ENCODE peak calls at places on chromosomes 1 and 21, in six cellular contexts. R is stomach; P is GM12878; M is DND-41; W is CD8-positive, alpha-beta T cell; U is testis. C is an unnamed sample. For H3K27me3, the result is how much of the 10 kb centered on the place peaks cover.

GRCh38 chr1:146051452-146051852 is 29.9 kb upstream of the HJV start:
- DNase-seq in P (no peak), U (no peak), M (no peak), W (no peak), R (no peak), C (no peak)

GRCh38 chr1:31426249-31426922 is 13.4 kb downstream of the SERINC2 start:
- DNase-seq in P (no peak), U (no peak), R (no peak), M (no peak), W (no peak), C (no peak)

GRCh38 chr21:13937236-13937635 is 273.5 kb downstream of the LIPI start:
- DNase-seq in M (no peak), W (no peak), R (no peak), U (no peak), P (no peak), C (no peak)

GRCh38 chr21:38831526-38832467 is 26.1 kb downstream of the ETS2 start:
- DNase-seq in M (peak), W (peak), U (peak), R (peak), P (peak), C (peak)

GRCh38 chr1:11749203-11749689 is 12.7 kb upstream of the C1orf167 start:
- DNase-seq in W (peak), P (no peak), R (peak), U (peak), M (peak), C (peak)

GRCh38 chr1:184258525-184258924 is 128.3 kb upstream of the C1orf21 start:
- DNase-seq in P (no peak), W (no peak), U (no peak), M (no peak), R (no peak), C (no peak)

GRCh38 chr1:23376890-23377811 is 7.5 kb upstream of the ZNF436 start:
- DNase-seq in U (peak), W (no peak), R (no peak), M (no peak), P (no peak), C (no peak)

GRCh38 chr1:201958348-201958747 is 3.0 kb downstream of the TIMM17A start:
- DNase-seq in U (no peak), M (no peak), R (no peak), W (no peak), P (no peak), C (no peak)

GRCh38 chr1:81808760-81809159 is 8.0 kb downstream of the ADGRL2 start:
- DNase-seq in U (no peak), W (no peak), P (no peak), R (no peak), M (no peak), C (no peak)

GRCh38 chr1:36211841-36212240 is 12.4 kb upstream of the THRAP3 start:
- DNase-seq in U (no peak), W (no peak), R (no peak), P (no peak), M (no peak), C (no peak)

GRCh38 chr1:36206323-36206858 is 17.9 kb upstream of the THRAP3 start:
- DNase-seq in W (no peak), U (no peak), M (no peak), P (no peak), R (no peak), C (no peak)

GRCh38 chr1:36211307-36211706 is 12.9 kb upstream of the THRAP3 start:
- DNase-seq in P (no peak), M (no peak), R (no peak), W (no peak), U (no peak), C (no peak)

GRCh38 chr1:36207339-36207738 is 16.9 kb upstream of the THRAP3 start:
- DNase-seq in M (no peak), W (no peak), P (no peak), R (peak), U (peak), C (no peak)

DNA sequence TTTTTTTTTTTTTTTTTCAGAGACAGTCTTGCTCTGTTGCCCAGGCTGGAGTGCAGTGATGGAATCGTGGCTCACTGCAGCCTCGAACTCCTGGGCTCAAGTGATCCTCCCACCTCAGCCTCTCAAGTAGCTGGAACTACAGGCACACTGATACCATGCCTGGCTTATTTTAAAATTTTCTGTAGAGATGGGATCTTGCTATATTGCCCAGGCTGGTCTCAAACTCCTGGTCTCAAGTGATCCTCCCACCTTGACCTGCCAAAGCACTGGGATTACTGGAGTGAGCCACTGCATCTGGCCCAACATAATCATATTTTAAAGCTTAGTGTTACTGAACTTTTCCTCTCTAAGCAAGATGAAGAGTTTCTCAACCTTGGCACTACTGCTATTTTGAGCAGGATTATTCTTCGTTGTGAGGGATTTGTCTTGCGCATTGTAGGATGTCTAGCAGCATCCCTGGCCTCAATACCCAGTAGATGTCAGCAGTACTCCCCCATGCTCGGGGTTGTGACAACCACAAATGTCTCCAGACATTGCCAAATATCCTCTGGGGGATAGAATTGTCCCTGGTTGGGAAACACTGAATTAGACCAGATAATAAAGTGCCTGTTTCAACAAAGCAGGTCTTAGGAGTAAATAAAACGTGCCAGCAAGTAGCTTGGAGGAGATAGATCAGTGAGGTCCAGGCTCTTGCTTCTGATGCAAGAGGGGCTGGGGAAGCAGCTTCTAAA is 15.1 kb upstream of the THRAP3 start:
- DNase-seq in W (no peak), U (no peak), M (no peak), P (no peak), R (no peak), C (no peak)
- H3K4me3 ChIP-seq in W (no peak), U (no peak), M (no peak), P (no peak), R (no peak), C (no peak)

GRCh38 chr1:180250499-180250770 is 20.4 kb downstream of the LHX4 start:
- DNase-seq in P (no peak), U (no peak), R (no peak), M (no peak), W (no peak), C (no peak)
- H3K27me3 ChIP-seq in P (under half), U (under half), R (under half), M (under half), W (under half), C (under half)

GRCh38 chr1:107777664-107778047 is 187.3 kb downstream of the VAV3 start:
- DNase-seq in W (no peak), R (no peak), P (peak), U (no peak), M (no peak), C (no peak)
- H3K4me3 ChIP-seq in W (no peak), R (no peak), P (no peak), U (no peak), M (no peak), C (no peak)

DNA sequence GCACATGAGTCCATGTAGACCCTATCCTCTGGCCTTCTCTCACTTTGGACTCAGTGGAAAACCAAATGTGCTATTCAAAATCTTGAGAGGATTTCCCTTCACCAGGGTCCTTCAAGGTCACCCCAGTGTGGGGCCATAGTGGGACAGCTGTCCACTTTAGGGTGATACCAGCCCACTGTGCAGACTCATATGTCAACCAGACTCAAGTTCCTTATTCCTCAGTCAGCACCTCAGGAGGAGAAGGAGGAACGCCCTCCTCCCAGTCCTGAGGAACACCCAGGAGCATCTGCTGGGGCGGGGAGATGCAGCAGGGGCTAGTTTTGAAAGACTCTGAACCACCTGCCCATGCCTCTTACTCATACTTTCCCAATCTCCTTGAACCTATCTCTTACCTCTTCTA is 340.9 kb downstream of the MATN1 start:
- DNase-seq in U (no peak), W (no peak), R (no peak), M (no peak), P (no peak), C (no peak)
- H3K27me3 ChIP-seq in U (under half), W (under half), R (under half), M (under half), P (under half), C (under half)

GRCh38 chr1:9875636-9876000 is 34.5 kb downstream of the CTNNBIP1 start:
- DNase-seq in R (no peak), M (no peak), U (no peak), W (no peak), P (no peak), C (no peak)
- H3K4me3 ChIP-seq in R (no peak), M (no peak), U (no peak), W (no peak), P (no peak), C (no peak)